ENCODE peak calls at places on chromosomes 11 and 22, in eight cellular contexts. Z, X, R, A, P, E, Q and T are unnamed samples.

GRCh38 chr11:130062030-130062429 is 7.7 kb upstream of the APLP2 start:
- DNase-seq in Z (no peak), X (no peak), R (no peak), A (no peak), P (no peak), E (no peak), Q (no peak), T (no peak)

GRCh38 chr22:33803883-33804282 is 116.4 kb downstream of the LARGE1 start:
- DNase-seq in Z (peak; percentile 57), X (no peak), R (no peak), A (no peak), P (no peak), E (no peak), Q (no peak), T (no peak)

GRCh38 chr11:17165247-17165890 is 42.4 kb downstream of the PIK3C2A start:
- DNase-seq in Z (no peak), X (no peak), R (no peak), A (peak; percentile 51), P (no peak), E (no peak), Q (no peak), T (no peak)

GRCh38 chr11:44030276-44030932 is 17.4 kb upstream of the ACCSL start:
- DNase-seq in Z (no peak), X (peak; percentile 86), R (no peak), A (no peak), P (no peak), E (no peak), Q (no peak), T (peak; percentile 74)

GRCh38 chr11:124843616-124843910 is 21.7 kb upstream of the ROBO3 start:
- DNase-seq in Z (no peak), X (no peak), R (no peak), A (no peak), P (no peak), E (no peak), Q (no peak), T (no peak)

GRCh38 chr11:45959851-45960250 is 37.4 kb downstream of the LARGE2 start:
- DNase-seq in Z (no peak), X (no peak), R (no peak), A (no peak), P (no peak), E (no peak), Q (no peak), T (no peak)

GRCh38 chr11:77080643-77081210 is 14.0 kb downstream of the CAPN5 start:
- DNase-seq in Z (no peak), X (no peak), R (no peak), A (no peak), P (peak; percentile 25), E (no peak), Q (no peak), T (no peak)

GRCh38 chr22:21092797-21093554 is 47.2 kb downstream of the LRRC74B start:
- DNase-seq in Z (no peak), X (no peak), R (no peak), A (no peak), P (no peak), E (no peak), Q (no peak), T (no peak)

GRCh38 chr11:126949066-126949945 is 51.3 kb downstream of the KIRREL3 start:
- DNase-seq in Z (no peak), X (no peak), R (no peak), A (peak; percentile 9), P (no peak), E (no peak), Q (no peak), T (no peak)

GRCh38 chr11:117045196-117045595 is 53.0 kb downstream of the SIK3 start:
- DNase-seq in Z (no peak), X (no peak), R (no peak), A (no peak), P (no peak), E (no peak), Q (no peak), T (no peak)

GRCh38 chr22:32707971-32708370 is 93.5 kb upstream of the TIMP3 start:
- DNase-seq in Z (no peak), X (no peak), R (no peak), A (no peak), P (no peak), E (no peak), Q (no peak), T (no peak)

GRCh38 chr22:31870890-31871289 is 73.4 kb upstream of the YWHAH start:
- DNase-seq in Z (peak; percentile 30), X (no peak), R (no peak), A (no peak), P (no peak), E (no peak), Q (peak; percentile 58), T (no peak)

GRCh38 chr11:9893474-9893873 is 229.6 kb downstream of the SWAP70 start:
- DNase-seq in Z (no peak), X (no peak), R (no peak), A (no peak), P (no peak), E (no peak), Q (peak; percentile 20), T (no peak)

GRCh38 chr11:50379484-50379883 is 346.8 kb downstream of the OR4C45 start:
- DNase-seq in Z (no peak), X (no peak), R (no peak), A (no peak), P (no peak), E (no peak), Q (no peak), T (no peak)

GRCh38 chr11:74299000-74299399 is 12.4 kb downstream of the P4HA3 start:
- DNase-seq in Z (no peak), X (no peak), R (no peak), A (no peak), P (no peak), E (no peak), Q (no peak), T (no peak)

GRCh38 chr22:44031111-44031963 is 7.2 kb downstream of the PARVB start:
- DNase-seq in Z (no peak), X (no peak), R (no peak), A (no peak), P (no peak), E (no peak), Q (peak; percentile 87), T (no peak)

GRCh38 chr11:92297551-92298237 is 73.1 kb downstream of the FAT3 start:
- DNase-seq in Z (no peak), X (no peak), R (no peak), A (no peak), P (no peak), E (no peak), Q (no peak), T (no peak)

GRCh38 chr11:65540290-65541092 is 15.6 kb downstream of the SCYL1 start:
- DNase-seq in Z (peak; percentile 84), X (peak; percentile 92), R (peak; percentile 99), A (peak; percentile 91), P (peak; percentile 95), E (peak; percentile 91), Q (peak; percentile 90), T (peak; percentile 84)
- TF ChIP-seq POLR2A in Z (peak; percentile 58), X (peak; percentile 41), R (no peak), A (no peak), P (no peak), E (peak; percentile 21), Q (no peak), T (no peak)

DNA sequence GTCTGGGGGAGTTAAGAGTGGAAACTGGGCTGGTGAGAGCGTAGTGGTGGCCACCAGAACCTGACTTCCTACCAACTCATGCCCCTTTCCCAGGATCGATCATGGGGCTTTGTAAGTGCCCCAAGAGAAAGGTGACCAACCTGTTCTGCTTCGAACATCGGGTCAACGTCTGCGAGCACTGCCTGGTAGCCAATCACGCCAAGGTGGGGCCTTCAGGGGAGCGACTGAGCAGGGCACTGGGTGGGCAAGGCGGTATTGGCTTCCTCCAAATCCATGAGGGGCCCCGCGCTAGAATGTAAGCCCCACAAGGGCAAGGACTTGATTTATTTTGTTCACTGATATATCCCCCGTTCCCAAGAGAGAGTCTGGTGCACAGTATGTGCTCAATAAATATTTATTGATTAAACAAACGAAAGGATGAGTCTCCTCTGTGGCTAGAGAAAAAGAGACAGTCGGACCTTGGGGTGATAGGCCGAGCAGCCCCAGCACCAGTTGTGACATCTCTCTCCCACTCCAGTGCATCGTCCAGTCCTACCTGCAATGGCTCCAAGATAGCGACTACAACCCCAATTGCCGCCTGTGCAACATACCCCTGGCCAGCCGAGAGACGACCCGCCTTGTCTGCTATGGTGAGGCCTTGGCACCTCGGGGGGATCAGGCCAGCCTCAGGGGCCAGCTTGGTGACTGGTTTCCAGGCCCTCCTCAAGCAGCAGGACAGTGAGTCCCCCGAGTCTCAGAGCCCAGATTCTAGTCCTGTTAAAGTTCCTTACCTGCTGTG is 765 bp downstream of the ZFPL1 start:
- DNase-seq in Z (no peak), X (no peak), R (no peak), A (no peak), P (no peak), E (no peak), Q (no peak), T (no peak)
- TF ChIP-seq POLR2A in Z (no peak), X (no peak), R (no peak), A (no peak), P (no peak), E (no peak), Q (no peak), T (no peak)

DNA sequence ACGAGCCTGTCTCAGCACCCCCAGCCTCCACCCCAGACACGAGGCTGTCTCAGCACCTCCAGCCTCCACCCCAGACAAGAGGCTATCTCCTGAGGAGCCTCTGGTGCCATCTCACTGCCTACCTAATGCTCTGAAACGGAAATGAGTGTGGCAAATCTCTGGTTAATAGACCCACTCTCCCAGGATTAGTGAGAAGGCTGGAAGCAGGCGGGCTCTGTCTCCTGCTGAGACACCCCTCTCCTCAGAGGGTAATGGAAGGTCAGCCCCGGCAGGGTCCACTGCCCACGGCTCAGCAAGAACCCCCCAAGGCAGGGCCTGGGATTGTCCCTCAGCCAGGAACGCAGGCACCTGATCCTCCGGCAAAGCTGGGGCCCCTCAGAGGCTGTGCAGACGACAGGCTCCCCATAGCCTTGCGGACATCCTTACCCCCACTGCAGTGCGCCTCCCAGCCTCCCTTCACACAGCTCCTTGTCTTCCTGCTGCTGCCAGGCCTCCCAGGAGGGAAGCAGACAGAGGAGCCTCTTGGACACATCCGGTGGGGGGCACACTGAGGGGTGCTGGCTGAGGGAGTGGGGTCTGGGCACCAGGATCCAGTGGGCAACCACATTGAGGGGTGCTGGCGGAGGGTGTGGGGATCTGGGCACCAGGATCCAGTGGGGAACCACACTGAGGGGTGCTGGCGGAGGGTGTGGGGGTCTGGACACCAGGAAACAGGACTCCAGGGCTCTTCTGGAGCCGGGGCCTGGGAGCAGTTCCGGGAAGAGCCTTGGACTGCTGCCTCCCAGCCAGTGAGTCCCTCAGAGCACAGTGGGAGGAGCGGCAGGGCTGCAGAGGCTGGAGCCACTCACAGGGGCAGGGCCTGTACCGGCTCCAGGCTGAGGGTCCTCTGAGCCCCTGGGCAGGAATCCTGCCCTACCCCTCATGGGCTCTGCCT is 13.1 kb downstream of the CHID1 start:
- DNase-seq in Z (no peak), X (no peak), R (no peak), A (no peak), P (no peak), E (no peak), Q (no peak), T (peak; percentile 53)
- TF ChIP-seq POLR2A in Z (no peak), X (no peak), R (no peak), A (no peak), P (no peak), E (no peak), Q (no peak), T (no peak)

DNA sequence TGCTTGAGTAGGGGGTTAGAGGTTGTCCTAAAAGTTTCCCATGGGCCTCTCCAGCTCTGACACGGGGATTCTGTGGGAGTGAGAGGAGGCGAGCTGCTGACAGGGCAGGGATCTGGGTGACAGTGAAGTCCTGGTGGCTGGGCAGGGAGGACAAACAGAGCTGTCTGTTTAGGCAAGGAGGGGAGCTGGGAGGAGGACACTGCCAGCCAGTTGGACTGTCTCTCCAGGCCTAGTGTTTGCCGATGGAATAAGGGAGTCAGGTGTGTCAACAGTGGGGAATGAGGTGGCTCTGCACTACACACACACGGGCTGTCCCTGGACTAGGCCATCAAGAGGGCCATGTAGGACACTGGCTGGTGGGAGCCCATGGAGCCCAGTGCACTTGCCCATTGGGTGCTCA is 20.6 kb upstream of the SYT7 start:
- DNase-seq in Z (peak; percentile 89), X (no peak), R (no peak), A (no peak), P (no peak), E (no peak), Q (no peak), T (no peak)
- TF ChIP-seq POLR2A in Z (peak; percentile 23), X (no peak), R (no peak), A (no peak), P (no peak), E (no peak), Q (no peak), T (no peak)